ENCODE peak calls at places on chromosome 20, in eight cellular contexts. I is fibroblast of lung, T is neural progenitor cell, E is mesendoderm, G is PC-9, H is MM.1S, J is A549, U is GM23338. D is an unnamed sample.

GRCh38 chr20:39880890-39881289 is 808.1 kb downstream of the MAFB start:
- DNase-seq in I (peak), T (no peak), E (peak), G (no peak), H (peak), J (peak), U (peak), D (peak)

GRCh38 chr20:13279171-13279570 is 58.1 kb downstream of the ISM1 start:
- DNase-seq in I (no peak), T (no peak), E (no peak), G (no peak), H (no peak), J (no peak), U (no peak), D (no peak)

GRCh38 chr20:39800111-39800510 is 838.0 kb downstream of the DHX35 start:
- DNase-seq in I (peak), T (no peak), E (no peak), G (no peak), H (no peak), J (peak), U (no peak), D (peak)

GRCh38 chr20:32333181-32333987 is 24.7 kb upstream of the ASXL1 start:
- DNase-seq in I (peak), T (no peak), E (no peak), G (peak), H (peak), J (no peak), U (no peak), D (no peak)

GRCh38 chr20:4956200-4956810 is 45.0 kb downstream of the SLC23A2 start:
- DNase-seq in I (peak), T (peak), E (peak), G (no peak), H (peak), J (peak), U (peak), D (peak)

GRCh38 chr20:9407805-9408421 is 106.5 kb upstream of the LAMP5 start:
- DNase-seq in I (peak), T (peak), E (peak), G (peak), H (peak), J (peak), U (peak), D (peak)

GRCh38 chr20:25361287-25361683 is 29.4 kb downstream of the ABHD12 start:
- DNase-seq in I (peak), T (no peak), E (peak), G (peak), H (no peak), J (peak), U (no peak), D (no peak)

GRCh38 chr20:62476074-62476838 is 461 bp upstream of the GATA5 start:
- DNase-seq in I (no peak), T (peak), E (peak), G (peak), H (no peak), J (peak), U (peak), D (no peak)

GRCh38 chr20:4998160-4998651 is 3.1 kb downstream of the SLC23A2 start:
- DNase-seq in I (no peak), T (peak), E (peak), G (no peak), H (no peak), J (peak), U (peak), D (no peak)

GRCh38 chr20:42836339-42836738 is 353.4 kb downstream of the PTPRT start:
- DNase-seq in I (no peak), T (no peak), E (no peak), G (no peak), H (no peak), J (no peak), U (no peak), D (no peak)

GRCh38 chr20:17555106-17555505 is 14.8 kb upstream of the DSTN start:
- DNase-seq in I (no peak), T (no peak), E (no peak), G (no peak), H (no peak), J (no peak), U (no peak), D (no peak)

GRCh38 chr20:11791316-11792228 is 126.1 kb upstream of the BTBD3 start:
- DNase-seq in I (no peak), T (no peak), E (peak), G (peak), H (no peak), J (peak), U (peak), D (peak)

GRCh38 chr20:4195499-4195898 is 180.1 kb upstream of the RNF24 start:
- DNase-seq in I (no peak), T (peak), E (peak), G (no peak), H (no peak), J (peak), U (peak), D (no peak)

GRCh38 chr20:44460795-44461141 is 14.9 kb upstream of the TTPAL start:
- DNase-seq in I (peak), T (peak), E (peak), G (peak), H (peak), J (peak), U (peak), D (peak)

GRCh38 chr20:34544109-34544793 is 14.3 kb upstream of the MAP1LC3A start:
- DNase-seq in I (no peak), T (no peak), E (peak), G (no peak), H (no peak), J (no peak), U (peak), D (no peak)

GRCh38 chr20:52763321-52763853 is 208.8 kb upstream of the TSHZ2 start:
- DNase-seq in I (no peak), T (no peak), E (no peak), G (no peak), H (no peak), J (no peak), U (no peak), D (no peak)

GRCh38 chr20:57633945-57634491 is 13.8 kb upstream of the ZBP1 start:
- DNase-seq in I (no peak), T (no peak), E (no peak), G (no peak), H (peak), J (no peak), U (no peak), D (no peak)
- H3K4me2 ChIP-seq in I (no peak), T (no peak), E (no peak), G (no peak), H (peak), J (no peak), U (no peak), D (no peak)

GRCh38 chr20:20210943-20211273 is 157.0 kb upstream of the INSM1 start:
- DNase-seq in I (no peak), T (no peak), E (no peak), G (no peak), H (no peak), J (no peak), U (no peak), D (no peak)
- H3K4me2 ChIP-seq in I (no peak), T (no peak), E (no peak), G (no peak), H (peak), J (no peak), U (no peak), D (no peak)

GRCh38 chr20:23151008-23151703 is 65.0 kb upstream of the CD93 start:
- DNase-seq in I (no peak), T (no peak), E (no peak), G (no peak), H (no peak), J (no peak), U (no peak), D (no peak)

GRCh38 chr20:23151885-23152284 is 65.8 kb upstream of the CD93 start:
- DNase-seq in I (no peak), T (no peak), E (no peak), G (no peak), H (no peak), J (no peak), U (no peak), D (no peak)

GRCh38 chr20:23148721-23149570 is 62.8 kb upstream of the CD93 start:
- DNase-seq in I (no peak), T (no peak), E (no peak), G (no peak), H (no peak), J (no peak), U (no peak), D (no peak)

GRCh38 chr20:23149623-23150279 is 63.6 kb upstream of the CD93 start:
- DNase-seq in I (no peak), T (no peak), E (no peak), G (no peak), H (no peak), J (no peak), U (no peak), D (no peak)

DNA sequence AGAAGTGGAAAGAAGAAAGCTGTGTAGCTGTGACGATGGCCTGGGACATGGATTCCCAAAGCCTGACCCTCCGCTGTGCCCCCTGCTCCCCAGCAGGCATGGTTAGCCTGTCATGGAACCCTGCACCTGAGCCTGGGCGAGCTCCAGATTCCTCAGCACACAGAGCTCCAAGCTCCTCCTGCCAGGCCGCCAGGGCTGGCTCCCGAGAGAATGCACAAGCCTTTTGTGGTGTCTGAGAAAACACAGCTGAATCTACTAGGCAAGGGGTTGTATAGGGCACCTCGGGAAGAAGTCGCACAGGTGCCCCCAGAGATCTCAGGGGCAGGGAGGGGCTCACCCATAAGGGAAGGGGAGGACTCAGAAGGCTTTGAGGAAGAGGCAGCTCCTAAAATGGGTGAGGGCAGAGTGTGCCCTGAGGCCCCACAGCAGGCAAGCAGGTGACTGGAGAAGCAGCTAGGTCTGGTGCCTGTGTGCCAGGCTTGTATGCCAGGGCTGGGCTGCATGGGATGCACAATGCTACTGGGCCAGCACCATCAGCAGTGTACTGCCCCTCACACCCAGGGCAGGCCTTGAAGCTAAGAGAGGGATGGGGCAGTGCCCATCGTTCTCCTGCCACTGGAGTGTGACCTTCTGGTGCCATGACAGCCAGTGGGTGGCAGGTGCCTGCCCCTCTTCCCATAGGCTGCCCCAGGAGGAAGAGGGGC is 64.3 kb upstream of the CD93 start:
- DNase-seq in I (no peak), T (no peak), E (no peak), G (no peak), H (no peak), J (no peak), U (no peak), D (no peak)
- H3K4me2 ChIP-seq in I (no peak), T (no peak), E (no peak), G (peak), H (no peak), J (no peak), U (no peak), D (no peak)

DNA sequence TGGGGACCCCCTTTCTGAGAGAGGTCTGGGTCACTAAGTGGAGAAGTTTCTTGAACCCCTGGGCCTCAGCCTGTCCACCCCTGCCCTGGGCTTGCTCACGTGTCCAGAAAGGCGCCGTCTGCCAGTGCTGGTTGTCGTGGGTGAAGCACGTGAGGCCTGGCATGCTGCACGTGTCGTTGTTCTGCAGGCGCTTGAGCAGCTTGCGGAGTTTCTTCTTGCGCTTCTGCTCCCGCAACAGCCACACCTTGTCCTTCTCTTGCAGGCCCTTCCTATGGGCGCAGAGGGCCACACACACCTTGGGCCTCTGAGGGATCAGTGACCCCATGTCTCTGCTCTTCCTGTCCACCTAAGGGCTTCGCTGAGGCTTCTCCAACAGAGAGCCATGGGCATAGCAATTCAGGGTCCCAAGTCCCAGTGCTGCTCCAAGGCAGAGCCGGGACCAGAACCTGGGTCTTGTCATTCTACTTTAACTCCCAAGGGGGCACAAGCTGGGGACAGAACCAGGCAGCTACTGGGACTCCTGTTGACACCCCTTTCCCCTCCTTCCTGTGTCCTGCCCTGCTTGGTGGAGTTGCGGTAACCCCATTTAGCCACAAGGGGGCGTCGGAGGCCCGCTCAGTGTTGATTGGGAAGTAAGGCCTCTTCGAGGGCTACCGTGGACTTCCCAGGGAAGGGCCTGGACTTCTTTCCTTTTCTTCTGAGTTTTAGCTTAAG is 121.8 kb downstream of the SULF2 start:
- DNase-seq in I (peak), T (peak), E (peak), G (peak), H (peak), J (peak), U (peak), D (peak)
- H3K4me2 ChIP-seq in I (no peak), T (no peak), E (no peak), G (no peak), H (no peak), J (no peak), U (no peak), D (no peak)

GRCh38 chr20:37539956-37540455 is 12.3 kb upstream of the BLCAP start:
- DNase-seq in I (no peak), T (no peak), E (no peak), G (no peak), H (no peak), J (no peak), U (no peak), D (no peak)
- H3K4me2 ChIP-seq in I (no peak), T (no peak), E (no peak), G (no peak), H (no peak), J (no peak), U (no peak), D (no peak)

DNA sequence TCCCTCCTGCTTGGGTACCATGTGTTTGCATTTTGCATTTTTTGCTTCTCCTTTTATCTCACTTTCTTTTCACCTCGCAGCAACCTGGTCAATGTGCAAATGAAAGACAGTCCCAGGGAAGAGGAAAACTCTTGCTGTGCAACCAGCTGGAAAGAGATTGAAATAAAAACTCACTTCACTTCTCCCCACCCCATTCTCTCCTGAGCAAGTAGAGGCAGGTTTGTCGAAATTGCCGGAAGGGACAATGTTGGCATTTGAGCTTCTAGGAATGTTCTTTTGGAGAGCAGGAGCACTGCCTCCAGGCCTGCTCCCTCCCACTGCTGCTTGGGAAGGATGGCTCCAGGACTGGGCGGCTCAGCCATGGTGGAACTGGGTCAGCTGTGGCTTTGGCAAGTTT is 30.6 kb downstream of the KCNG1 start:
- DNase-seq in I (no peak), T (no peak), E (peak), G (no peak), H (no peak), J (no peak), U (peak), D (peak)
- H3K4me2 ChIP-seq in I (no peak), T (no peak), E (no peak), G (no peak), H (peak), J (no peak), U (peak), D (peak)

GRCh38 chr20:36098364-36098763 is 56.2 kb upstream of the EPB41L1 start:
- DNase-seq in I (peak), T (no peak), E (no peak), G (peak), H (peak), J (no peak), U (no peak), D (peak)

GRCh38 chr20:36097751-36098151 is 56.8 kb upstream of the EPB41L1 start:
- DNase-seq in I (no peak), T (peak), E (peak), G (peak), H (no peak), J (no peak), U (peak), D (no peak)

GRCh38 chr20:36096404-36096799 is 58.1 kb upstream of the EPB41L1 start:
- DNase-seq in I (peak), T (no peak), E (no peak), G (no peak), H (no peak), J (no peak), U (no peak), D (no peak)

GRCh38 chr20:36099106-36099505 is 55.4 kb upstream of the EPB41L1 start:
- DNase-seq in I (no peak), T (no peak), E (no peak), G (no peak), H (no peak), J (no peak), U (no peak), D (no peak)

DNA sequence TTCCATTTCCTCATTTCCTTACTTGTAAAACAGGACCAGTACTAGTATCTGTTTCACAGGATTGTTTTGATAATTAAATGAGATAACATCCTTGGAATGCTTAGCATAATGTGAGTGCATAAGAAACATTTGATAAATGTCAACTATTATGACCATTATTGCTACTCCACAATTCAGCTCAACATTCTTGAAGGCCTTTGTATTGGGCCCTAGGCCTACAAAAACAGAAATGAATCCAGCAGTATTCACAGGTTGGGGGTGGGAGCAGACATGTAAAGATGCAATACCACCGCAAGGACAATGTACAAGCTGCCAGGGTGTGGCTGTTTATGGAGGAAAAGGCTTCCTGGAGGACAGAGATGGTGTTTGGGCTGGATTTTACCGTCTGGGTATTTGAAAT is 57.2 kb upstream of the EPB41L1 start:
- DNase-seq in I (peak), T (no peak), E (peak), G (peak), H (no peak), J (no peak), U (no peak), D (peak)
- H3K4me2 ChIP-seq in I (no peak), T (peak), E (no peak), G (peak), H (peak), J (peak), U (peak), D (no peak)

D was measured in mammary epithelial cell.